ENCODE peak calls at places on chromosomes 2 and 18, in four cellular contexts. U, V, Z and W are unnamed samples. For H3K4me1, the result is how much of the 10 kb centered on the place peaks cover.

GRCh38 chr2:33579226-33579625 is 19.9 kb downstream of the FAM98A start:
- DNase-seq in U (no peak), V (no peak), Z (no peak), W (no peak)

GRCh38 chr2:217685255-217685605 is 317.6 kb downstream of the TNS1 start:
- DNase-seq in U (no peak), V (peak), Z (peak), W (peak)

GRCh38 chr18:56509656-56510055 is 128.7 kb downstream of the TXNL1 start:
- DNase-seq in U (peak), V (no peak), Z (peak), W (no peak)

GRCh38 chr2:240013343-240013742 is 11.8 kb downstream of the NDUFA10 start:
- DNase-seq in U (no peak), V (no peak), Z (peak), W (no peak)

GRCh38 chr2:157625311-157625710 is 3.4 kb downstream of the ACVR1C start:
- DNase-seq in U (no peak), V (no peak), Z (no peak), W (no peak)

GRCh38 chr2:166365803-166366420 is 9.8 kb downstream of the SCN9A start:
- DNase-seq in U (no peak), V (no peak), Z (peak), W (no peak)

GRCh38 chr2:216082805-216083204 is 1.1 kb downstream of the TMEM169 start:
- DNase-seq in U (no peak), V (no peak), Z (peak), W (peak)

GRCh38 chr2:224909885-224910517 is 132.3 kb downstream of the DOCK10 start:
- DNase-seq in U (no peak), V (peak), Z (peak), W (peak)

GRCh38 chr2:7033136-7033960 is 116.1 kb downstream of the RNF144A start:
- DNase-seq in U (no peak), V (no peak), Z (no peak), W (no peak)

GRCh38 chr2:240906141-240906910 is at the start of gene CROCC2:
- DNase-seq in U (no peak), V (peak), Z (no peak), W (peak)

GRCh38 chr2:239935789-239936758 is 89.1 kb downstream of the NDUFA10 start:
- DNase-seq in U (no peak), V (peak), Z (no peak), W (peak)

GRCh38 chr2:238286551-238286950 is 1.9 kb downstream of the PER2 start:
- DNase-seq in U (no peak), V (peak), Z (peak), W (peak)

GRCh38 chr18:79361766-79362522 is 33.8 kb upstream of the NFATC1 start:
- DNase-seq in U (no peak), V (no peak), Z (peak), W (no peak)

GRCh38 chr2:136216073-136216472 is 98.1 kb upstream of the CXCR4 start:
- DNase-seq in U (peak), V (no peak), Z (no peak), W (no peak)

GRCh38 chr2:186129767-186130581 is 356.1 kb upstream of the ZC3H15 start:
- DNase-seq in U (no peak), V (no peak), Z (peak), W (no peak)

GRCh38 chr2:200379481-200380120 is 73.1 kb downstream of the SPATS2L start:
- DNase-seq in U (no peak), V (no peak), Z (no peak), W (no peak)

GRCh38 chr2:122368576-122369243 is 613.3 kb downstream of the TSN start:
- DNase-seq in U (no peak), V (no peak), Z (no peak), W (no peak)

GRCh38 chr2:191218292-191218898 is 26.8 kb upstream of the MYO1B start:
- DNase-seq in U (no peak), V (no peak), Z (peak), W (no peak)

GRCh38 chr18:35284846-35285245 is 5.2 kb downstream of the ZSCAN30 start:
- DNase-seq in U (no peak), V (no peak), Z (no peak), W (no peak)

GRCh38 chr18:63040788-63041410 is 278.7 kb downstream of the BCL2 start:
- DNase-seq in U (peak), V (no peak), Z (no peak), W (no peak)

GRCh38 chr2:71455741-71456569 is 2.6 kb downstream of the DYSF start:
- DNase-seq in U (peak), V (no peak), Z (peak), W (no peak)

GRCh38 chr2:163659224-163659623 is 76.6 kb downstream of the FIGN start:
- DNase-seq in U (no peak), V (no peak), Z (peak), W (no peak)

GRCh38 chr2:138209009-138209408 is 244.7 kb downstream of the HNMT start:
- DNase-seq in U (no peak), V (no peak), Z (peak), W (no peak)

GRCh38 chr18:33682436-33682835 is 104.4 kb downstream of the ASXL3 start:
- DNase-seq in U (no peak), V (no peak), Z (no peak), W (no peak)

GRCh38 chr18:12604445-12605007 is 53.4 kb downstream of the SPIRE1 start:
- DNase-seq in U (no peak), V (no peak), Z (no peak), W (no peak)

GRCh38 chr18:12608292-12608691 is 49.6 kb downstream of the SPIRE1 start:
- DNase-seq in U (no peak), V (no peak), Z (peak), W (no peak)

GRCh38 chr18:12606592-12607315 is 51.2 kb downstream of the SPIRE1 start:
- DNase-seq in U (no peak), V (no peak), Z (peak), W (no peak)
- H3K27ac ChIP-seq in U (peak), V (peak), Z (peak), W (peak)

GRCh38 chr2:203394519-203395227 is 66.5 kb downstream of the ABI2 start:
- DNase-seq in U (no peak), V (no peak), Z (no peak), W (no peak)
- TF ChIP-seq CTCF in U (no peak), V (no peak), Z (no peak), W (no peak)

GRCh38 chr2:113206251-113206650 is 32.5 kb downstream of the PSD4 start:
- DNase-seq in U (no peak), V (no peak), Z (no peak), W (no peak)

GRCh38 chr2:113203217-113203530 is 29.4 kb downstream of the PSD4 start:
- DNase-seq in U (no peak), V (no peak), Z (peak), W (no peak)

GRCh38 chr2:113202305-113203216 is 28.8 kb downstream of the PSD4 start:
- DNase-seq in U (no peak), V (no peak), Z (no peak), W (no peak)

GRCh38 chr2:113201496-113202304 is 27.9 kb downstream of the PSD4 start:
- DNase-seq in U (no peak), V (no peak), Z (no peak), W (no peak)

GRCh38 chr2:113203901-113204519 is 30.2 kb downstream of the PSD4 start:
- DNase-seq in U (no peak), V (peak), Z (peak), W (peak)
- H3K4me1 ChIP-seq in U (under half), V (under half), Z (under half), W (under half)

GRCh38 chr2:160336091-160336490 is 136.0 kb upstream of the ITGB6 start:
- DNase-seq in U (no peak), V (no peak), Z (peak), W (no peak)
- H3K27ac ChIP-seq in U (no peak), V (no peak), Z (no peak), W (no peak)

DNA sequence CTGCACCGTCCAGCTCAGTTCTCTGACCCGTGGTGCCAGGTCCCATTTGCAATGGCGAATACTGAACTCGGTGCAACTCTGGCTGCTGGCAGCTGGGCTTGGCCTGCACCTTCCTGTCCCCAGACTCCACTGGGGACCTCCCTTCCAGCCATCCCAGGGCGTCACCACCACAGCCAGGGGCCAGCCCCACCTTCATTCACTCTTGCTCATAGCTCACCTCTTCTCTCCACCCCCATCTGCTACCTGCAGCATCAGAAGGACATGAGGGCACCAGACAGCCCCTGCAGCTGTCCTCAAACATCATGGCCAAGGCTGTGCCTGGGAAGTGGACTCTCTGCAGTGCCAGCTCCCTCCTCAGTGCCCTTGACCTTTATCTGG is 16.2 kb upstream of the ALPI start:
- DNase-seq in U (no peak), V (peak), Z (no peak), W (peak)
- TF ChIP-seq CTCF in U (peak), V (no peak), Z (no peak), W (peak)

DNA sequence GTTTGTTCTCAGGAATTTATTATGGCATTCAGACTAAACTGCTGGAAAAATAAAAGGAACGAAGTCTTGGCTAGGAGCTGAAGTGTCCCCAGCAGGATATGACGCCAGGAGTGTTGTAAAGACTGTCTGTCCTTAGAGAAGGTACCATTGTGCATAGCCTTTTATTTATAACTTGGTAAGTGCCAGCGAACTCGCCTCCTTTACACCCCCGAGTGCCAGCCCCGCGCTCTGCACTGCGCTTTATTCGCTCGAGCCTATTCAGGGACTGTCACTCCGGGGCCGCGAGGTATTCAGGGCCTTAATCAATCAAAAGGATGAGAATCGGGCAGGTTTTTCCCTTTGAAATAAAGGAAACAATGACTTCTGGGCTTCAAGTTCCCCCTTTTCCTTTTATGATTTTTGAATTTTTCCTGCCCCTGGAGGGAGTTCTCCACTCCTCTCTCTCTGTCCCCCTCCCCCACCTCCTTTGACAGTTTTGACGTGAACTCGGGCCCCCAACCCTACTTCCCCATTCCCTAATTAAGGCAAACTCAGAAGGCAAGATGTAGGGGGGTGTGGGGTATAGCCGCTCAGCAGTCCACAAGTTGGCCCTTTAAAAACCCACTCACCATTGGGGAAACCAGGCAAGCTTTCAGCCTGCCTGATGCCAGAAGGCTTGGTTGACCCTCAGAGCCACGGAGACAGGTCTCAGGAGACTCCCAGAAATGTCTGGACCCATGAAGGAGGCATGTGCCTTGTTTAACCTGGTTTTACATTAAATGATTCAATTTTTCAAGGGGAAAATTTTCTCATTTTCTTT is 1.3 kb upstream of the PAX3 start:
- DNase-seq in U (peak), V (no peak), Z (no peak), W (no peak)
- H3K4me1 ChIP-seq in U (under half), V (under half), Z (under half), W (half or more)

GRCh38 chr2:235640900-235641299 is 147.1 kb downstream of the AGAP1 start:
- DNase-seq in U (no peak), V (no peak), Z (no peak), W (no peak)
- H3K27ac ChIP-seq in U (peak), V (no peak), Z (no peak), W (no peak)

GRCh38 chr2:219457784-219458369 is 23.2 kb downstream of the SPEG start:
- DNase-seq in U (no peak), V (no peak), Z (no peak), W (no peak)
- TF ChIP-seq CTCF in U (peak), V (no peak), Z (no peak), W (peak)

GRCh38 chr2:176158855-176159677 is 2.0 kb downstream of the HOXD3 start:
- DNase-seq in U (no peak), V (no peak), Z (no peak), W (no peak)
- H3K4me1 ChIP-seq in U (under half), V (under half), Z (under half), W (under half)

GRCh38 chr2:148999451-148999891 is 39.0 kb upstream of the LYPD6B start:
- DNase-seq in U (no peak), V (no peak), Z (no peak), W (no peak)
- H3K27ac ChIP-seq in U (no peak), V (no peak), Z (no peak), W (no peak)